ENCODE peak calls at places on chromosomes 6 and 20, in five cellular contexts. One of them, this sample, is unnamed.

GRCh38 chr6:22218410-22218809 is 78.4 kb downstream of the PRL start:
- DNase-seq in H1: no peak
- DNase-seq in adrenal gland: no peak
- DNase-seq in HCT116: no peak
- DNase-seq in uterus: no peak
- DNase-seq in this sample: no peak

GRCh38 chr20:47568019-47568418 is 66.3 kb downstream of the NCOA3 start:
- DNase-seq in H1: no peak
- DNase-seq in adrenal gland: peak
- DNase-seq in HCT116: no peak
- DNase-seq in uterus: no peak
- DNase-seq in this sample: no peak

GRCh38 chr6:36979343-36979742 is 6.7 kb downstream of the MTCH1 start:
- DNase-seq in H1: no peak
- DNase-seq in adrenal gland: peak
- DNase-seq in HCT116: no peak
- DNase-seq in uterus: peak
- DNase-seq in this sample: peak

GRCh38 chr6:12238191-12238590 is 52.0 kb upstream of the EDN1 start:
- DNase-seq in H1: no peak
- DNase-seq in adrenal gland: no peak
- DNase-seq in HCT116: no peak
- DNase-seq in uterus: no peak
- DNase-seq in this sample: no peak

GRCh38 chr6:65649392-65649791 is 57.6 kb downstream of the EYS start:
- DNase-seq in H1: no peak
- DNase-seq in adrenal gland: no peak
- DNase-seq in HCT116: no peak
- DNase-seq in uterus: no peak
- DNase-seq in this sample: no peak

GRCh38 chr6:14082287-14082686 is 35.3 kb upstream of the CD83 start:
- DNase-seq in H1: no peak
- DNase-seq in adrenal gland: no peak
- DNase-seq in HCT116: no peak
- DNase-seq in uterus: no peak
- DNase-seq in this sample: no peak

GRCh38 chr20:61560361-61560853 is 308.3 kb downstream of the CDH4 start:
- DNase-seq in H1: peak
- DNase-seq in adrenal gland: no peak
- DNase-seq in HCT116: no peak
- DNase-seq in uterus: no peak
- DNase-seq in this sample: no peak

GRCh38 chr20:24792641-24793495 is 156.2 kb upstream of the CST7 start:
- DNase-seq in H1: no peak
- DNase-seq in adrenal gland: no peak
- DNase-seq in HCT116: no peak
- DNase-seq in uterus: no peak
- DNase-seq in this sample: no peak

GRCh38 chr20:17966432-17967312 is 1.9 kb downstream of the SNX5 start:
- DNase-seq in H1: no peak
- DNase-seq in adrenal gland: no peak
- DNase-seq in HCT116: no peak
- DNase-seq in uterus: no peak
- DNase-seq in this sample: no peak
- TF ChIP-seq CTCF in H1: no peak
- TF ChIP-seq CTCF in adrenal gland: peak
- TF ChIP-seq CTCF in HCT116: no peak
- TF ChIP-seq CTCF in uterus: no peak
- TF ChIP-seq CTCF in this sample: no peak

DNA sequence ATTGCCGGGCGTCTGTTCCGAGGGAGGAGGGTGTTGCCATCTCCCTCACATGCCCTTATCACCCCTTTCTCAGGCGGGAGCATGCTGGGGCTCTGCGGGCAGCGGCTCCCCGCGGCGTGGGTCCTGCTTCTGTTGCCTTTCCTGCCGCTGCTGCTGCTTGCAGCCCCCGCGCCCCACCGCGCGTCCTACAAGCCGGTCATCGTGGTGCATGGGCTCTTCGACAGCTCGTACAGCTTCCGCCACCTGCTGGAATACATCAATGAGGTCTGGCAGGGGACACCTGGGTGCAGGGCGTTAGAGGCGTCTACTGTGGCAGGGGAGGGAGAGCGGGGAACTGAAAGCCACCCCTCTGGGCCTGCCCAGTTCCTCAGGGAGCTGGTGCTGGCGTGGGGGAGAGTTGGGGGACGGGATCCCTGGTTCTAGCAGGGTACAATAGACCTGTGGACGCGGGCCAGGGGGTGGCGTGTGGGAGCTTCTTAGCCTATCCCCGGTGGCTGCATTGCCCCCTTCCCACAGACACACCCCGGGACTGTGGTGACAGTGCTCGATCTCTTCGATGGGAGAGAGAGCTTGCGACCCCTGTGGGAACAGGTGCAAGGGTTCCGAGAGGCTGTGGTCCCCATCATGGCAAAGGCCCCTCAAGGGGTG is 697 bp downstream of the PPT2 start:
- DNase-seq in H1: no peak
- DNase-seq in adrenal gland: peak
- DNase-seq in HCT116: peak
- DNase-seq in uterus: peak
- DNase-seq in this sample: peak
- TF ChIP-seq POLR2A in H1: no peak
- TF ChIP-seq POLR2A in adrenal gland: no peak
- TF ChIP-seq POLR2A in HCT116: no peak
- TF ChIP-seq POLR2A in uterus: no peak
- TF ChIP-seq POLR2A in this sample: no peak

GRCh38 chr6:143402721-143403336 is 47.7 kb downstream of the ADAT2 start:
- DNase-seq in H1: no peak
- DNase-seq in adrenal gland: no peak
- DNase-seq in HCT116: no peak
- DNase-seq in uterus: no peak
- DNase-seq in this sample: no peak
- H3K4me3 ChIP-seq in H1: no peak
- H3K4me3 ChIP-seq in adrenal gland: no peak
- H3K4me3 ChIP-seq in HCT116: no peak
- H3K4me3 ChIP-seq in uterus: no peak
- H3K4me3 ChIP-seq in this sample: no peak

GRCh38 chr6:157611406-157611805 is 211.6 kb upstream of the SNX9 start:
- DNase-seq in H1: no peak
- DNase-seq in adrenal gland: no peak
- DNase-seq in HCT116: no peak
- DNase-seq in uterus: no peak
- DNase-seq in this sample: no peak

GRCh38 chr6:157613011-157613522 is 210.0 kb upstream of the SNX9 start:
- DNase-seq in H1: no peak
- DNase-seq in adrenal gland: no peak
- DNase-seq in HCT116: peak
- DNase-seq in uterus: no peak
- DNase-seq in this sample: no peak

GRCh38 chr6:157614026-157614484 is 209.0 kb upstream of the SNX9 start:
- DNase-seq in H1: no peak
- DNase-seq in adrenal gland: no peak
- DNase-seq in HCT116: no peak
- DNase-seq in uterus: no peak
- DNase-seq in this sample: no peak

GRCh38 chr6:157615951-157616350 is 207.1 kb upstream of the SNX9 start:
- DNase-seq in H1: no peak
- DNase-seq in adrenal gland: no peak
- DNase-seq in HCT116: no peak
- DNase-seq in uterus: no peak
- DNase-seq in this sample: no peak

DNA sequence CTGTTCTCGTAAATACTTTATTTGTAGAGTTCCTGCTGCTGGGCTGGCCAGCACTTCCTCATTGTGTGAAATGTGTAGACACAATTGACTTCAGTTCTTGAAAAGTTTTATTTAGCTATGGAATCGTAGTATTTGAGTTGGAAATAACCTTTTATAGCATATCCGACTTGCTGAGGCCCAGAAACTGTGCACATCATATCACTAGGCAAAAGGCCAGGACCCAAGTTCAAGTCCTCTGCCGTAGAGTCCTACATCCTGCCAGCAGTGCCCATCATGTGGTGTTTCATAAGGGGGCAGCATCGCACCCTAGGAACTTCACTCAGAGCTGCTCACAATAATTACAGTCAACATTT is 207.7 kb upstream of the SNX9 start:
- DNase-seq in H1: no peak
- DNase-seq in adrenal gland: no peak
- DNase-seq in HCT116: no peak
- DNase-seq in uterus: no peak
- DNase-seq in this sample: no peak
- TF ChIP-seq CTCF in H1: peak
- TF ChIP-seq CTCF in adrenal gland: no peak
- TF ChIP-seq CTCF in HCT116: peak
- TF ChIP-seq CTCF in uterus: peak
- TF ChIP-seq CTCF in this sample: no peak